ENCODE peak calls at places on chromosomes 12 and 14, in four cellular contexts. One of them, this sample, is unnamed.

GRCh38 chr12:116547955-116548471 is 11.2 kb upstream of the MAP1LC3B2 start:
- DNase-seq in WTC11: no peak
- DNase-seq in HepG2: no peak
- DNase-seq in K562: peak
- DNase-seq in this sample: no peak

GRCh38 chr12:96514328-96514727 is 25.0 kb downstream of the CFAP54 start:
- DNase-seq in WTC11: no peak
- DNase-seq in HepG2: no peak
- DNase-seq in K562: no peak
- DNase-seq in this sample: no peak

GRCh38 chr12:12684375-12685106 is 11.4 kb downstream of the GPR19 start:
- DNase-seq in WTC11: peak
- DNase-seq in HepG2: peak
- DNase-seq in K562: peak
- DNase-seq in this sample: no peak

GRCh38 chr12:2613674-2614073 is 181.1 kb upstream of the FKBP4 start:
- DNase-seq in WTC11: no peak
- DNase-seq in HepG2: no peak
- DNase-seq in K562: no peak
- DNase-seq in this sample: no peak

GRCh38 chr14:76742961-76743360 is 18.3 kb upstream of the VASH1 start:
- DNase-seq in WTC11: no peak
- DNase-seq in HepG2: no peak
- DNase-seq in K562: no peak
- DNase-seq in this sample: no peak

GRCh38 chr14:21526672-21527319 is 650 bp upstream of the SALL2 start:
- DNase-seq in WTC11: peak
- DNase-seq in HepG2: no peak
- DNase-seq in K562: peak
- DNase-seq in this sample: no peak

GRCh38 chr12:81573228-81573627 is 185.9 kb downstream of the PPFIA2 start:
- DNase-seq in WTC11: no peak
- DNase-seq in HepG2: no peak
- DNase-seq in K562: no peak
- DNase-seq in this sample: no peak

GRCh38 chr12:24507827-24508226 is 441.1 kb downstream of the BCAT1 start:
- DNase-seq in WTC11: no peak
- DNase-seq in HepG2: no peak
- DNase-seq in K562: no peak
- DNase-seq in this sample: no peak

GRCh38 chr12:93798752-93799151 is 121.6 kb downstream of the CRADD start:
- DNase-seq in WTC11: no peak
- DNase-seq in HepG2: no peak
- DNase-seq in K562: no peak
- DNase-seq in this sample: no peak

GRCh38 chr12:10220398-10221077 is 7.9 kb downstream of the GABARAPL1 start:
- DNase-seq in WTC11: no peak
- DNase-seq in HepG2: no peak
- DNase-seq in K562: no peak
- DNase-seq in this sample: no peak

GRCh38 chr12:5715076-5715475 is 230.0 kb downstream of the ANO2 start:
- DNase-seq in WTC11: no peak
- DNase-seq in HepG2: peak
- DNase-seq in K562: no peak
- DNase-seq in this sample: no peak

GRCh38 chr12:22729898-22730443 is 105.0 kb downstream of the ETNK1 start:
- DNase-seq in WTC11: no peak
- DNase-seq in HepG2: no peak
- DNase-seq in K562: no peak
- DNase-seq in this sample: no peak

GRCh38 chr12:70305794-70306193 is 60.3 kb upstream of the KCNMB4 start:
- DNase-seq in WTC11: no peak
- DNase-seq in HepG2: no peak
- DNase-seq in K562: no peak
- DNase-seq in this sample: no peak

GRCh38 chr12:53103860-53104305 is 597 bp downstream of the SOAT2 start:
- DNase-seq in WTC11: no peak
- DNase-seq in HepG2: peak
- DNase-seq in K562: peak
- DNase-seq in this sample: peak

GRCh38 chr14:99793213-99794155 is at the start of gene EML1:
- DNase-seq in WTC11: peak
- DNase-seq in HepG2: peak
- DNase-seq in K562: peak
- DNase-seq in this sample: peak

GRCh38 chr14:20436363-20436755 is 393 bp upstream of the KLHL33 start:
- DNase-seq in WTC11: no peak
- DNase-seq in HepG2: no peak
- DNase-seq in K562: no peak
- DNase-seq in this sample: no peak

GRCh38 chr12:95337176-95337575 is 119.6 kb downstream of the VEZT start:
- DNase-seq in WTC11: no peak
- DNase-seq in HepG2: no peak
- DNase-seq in K562: no peak
- DNase-seq in this sample: no peak

GRCh38 chr14:63039800-63040380 is 5.4 kb downstream of the KCNH5 start:
- DNase-seq in WTC11: no peak
- DNase-seq in HepG2: peak
- DNase-seq in K562: peak
- DNase-seq in this sample: peak

GRCh38 chr14:63933110-63933509 is 80.3 kb downstream of the SYNE2 start:
- DNase-seq in WTC11: no peak
- DNase-seq in HepG2: no peak
- DNase-seq in K562: no peak
- DNase-seq in this sample: no peak

GRCh38 chr12:90216815-90217214 is 508.2 kb upstream of the ATP2B1 start:
- DNase-seq in WTC11: no peak
- DNase-seq in HepG2: no peak
- DNase-seq in K562: no peak
- DNase-seq in this sample: no peak

GRCh38 chr14:49992901-49993335 is 100.0 kb downstream of the ARF6 start:
- DNase-seq in WTC11: no peak
- DNase-seq in HepG2: peak
- DNase-seq in K562: no peak
- DNase-seq in this sample: no peak

GRCh38 chr14:95545769-95546168 is 10.9 kb downstream of the GLRX5 start:
- DNase-seq in WTC11: no peak
- DNase-seq in HepG2: no peak
- DNase-seq in K562: peak
- DNase-seq in this sample: no peak

GRCh38 chr12:92533280-92533890 is 169.4 kb upstream of the PLEKHG7 start:
- DNase-seq in WTC11: no peak
- DNase-seq in HepG2: no peak
- DNase-seq in K562: no peak
- DNase-seq in this sample: no peak
- TF ChIP-seq ELF4 in WTC11: no peak
- TF ChIP-seq ELF4 in HepG2: no peak
- TF ChIP-seq ELF4 in K562: no peak
- TF ChIP-seq ELF4 in this sample: no peak

GRCh38 chr14:92397839-92398564 is 75.0 kb downstream of the SLC24A4 start:
- DNase-seq in WTC11: no peak
- DNase-seq in HepG2: no peak
- DNase-seq in K562: no peak
- DNase-seq in this sample: no peak

GRCh38 chr14:92400579-92401444 is 77.8 kb downstream of the SLC24A4 start:
- DNase-seq in WTC11: no peak
- DNase-seq in HepG2: no peak
- DNase-seq in K562: no peak
- DNase-seq in this sample: no peak

GRCh38 chr14:92401561-92401960 is 78.6 kb downstream of the SLC24A4 start:
- DNase-seq in WTC11: no peak
- DNase-seq in HepG2: no peak
- DNase-seq in K562: no peak
- DNase-seq in this sample: no peak

GRCh38 chr14:92392726-92393125 is 69.8 kb downstream of the SLC24A4 start:
- DNase-seq in WTC11: no peak
- DNase-seq in HepG2: no peak
- DNase-seq in K562: peak
- DNase-seq in this sample: no peak

DNA sequence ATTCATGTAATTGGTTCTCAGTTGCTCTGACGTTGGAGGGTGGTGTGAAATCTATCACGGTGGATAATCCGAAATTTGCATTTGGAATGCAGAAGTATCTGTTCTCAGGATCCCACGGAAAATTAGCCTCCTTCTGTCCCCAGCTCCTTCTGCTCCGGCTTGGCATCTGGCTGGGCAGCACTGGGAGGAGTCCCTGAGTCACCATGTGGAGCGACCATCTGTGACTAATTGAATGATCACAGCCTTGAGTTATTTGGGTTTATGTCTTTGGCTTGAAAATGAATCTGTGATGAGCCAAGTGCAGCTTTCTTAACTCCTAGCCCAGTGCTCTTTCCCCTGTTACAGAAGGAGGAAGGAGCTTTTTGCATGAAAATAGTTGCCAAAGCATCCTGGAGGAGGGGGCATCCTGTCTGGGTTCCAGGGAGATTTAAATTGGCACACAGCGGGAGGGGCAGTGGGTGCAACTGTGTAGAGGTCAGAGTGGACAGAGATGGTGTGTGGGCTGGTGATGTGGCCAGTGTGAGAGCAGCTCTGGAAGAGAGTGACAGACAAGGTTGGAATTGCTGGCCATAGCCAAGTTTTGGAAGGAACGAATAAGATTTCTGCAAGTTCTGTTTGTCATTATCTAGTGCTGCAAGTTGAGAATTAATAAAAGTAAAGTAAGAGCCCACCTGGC is 74.3 kb downstream of the SLC24A4 start:
- DNase-seq in WTC11: no peak
- DNase-seq in HepG2: no peak
- DNase-seq in K562: no peak
- DNase-seq in this sample: no peak
- TF ChIP-seq ELF4 in WTC11: no peak
- TF ChIP-seq ELF4 in HepG2: no peak
- TF ChIP-seq ELF4 in K562: no peak
- TF ChIP-seq ELF4 in this sample: no peak

GRCh38 chr14:61927521-61927920 is 165.3 kb downstream of the SNAPC1 start:
- DNase-seq in WTC11: no peak
- DNase-seq in HepG2: no peak
- DNase-seq in K562: no peak
- DNase-seq in this sample: no peak
- TF ChIP-seq ELF4 in WTC11: no peak
- TF ChIP-seq ELF4 in HepG2: no peak
- TF ChIP-seq ELF4 in K562: no peak
- TF ChIP-seq ELF4 in this sample: no peak

GRCh38 chr14:101903111-101903561 is 61.2 kb upstream of the DYNC1H1 start:
- DNase-seq in WTC11: no peak
- DNase-seq in HepG2: no peak
- DNase-seq in K562: no peak
- DNase-seq in this sample: no peak

GRCh38 chr14:101908795-101909194 is 55.6 kb upstream of the DYNC1H1 start:
- DNase-seq in WTC11: no peak
- DNase-seq in HepG2: no peak
- DNase-seq in K562: no peak
- DNase-seq in this sample: no peak

GRCh38 chr14:101906645-101907044 is 57.7 kb upstream of the DYNC1H1 start:
- DNase-seq in WTC11: no peak
- DNase-seq in HepG2: no peak
- DNase-seq in K562: no peak
- DNase-seq in this sample: no peak

GRCh38 chr14:101907619-101908018 is 56.8 kb upstream of the DYNC1H1 start:
- DNase-seq in WTC11: no peak
- DNase-seq in HepG2: no peak
- DNase-seq in K562: no peak
- DNase-seq in this sample: no peak

GRCh38 chr14:101905614-101906013 is 58.8 kb upstream of the DYNC1H1 start:
- DNase-seq in WTC11: no peak
- DNase-seq in HepG2: no peak
- DNase-seq in K562: no peak
- DNase-seq in this sample: no peak
- TF ChIP-seq ELF4 in WTC11: no peak
- TF ChIP-seq ELF4 in HepG2: no peak
- TF ChIP-seq ELF4 in K562: no peak
- TF ChIP-seq ELF4 in this sample: no peak